ENCODE peak calls at places on chromosome 9, in eight cellular contexts. F is body of pancreas; A is ovary; T is activated T-helper 9 cell treated with anti-CD3 and anti-CD28 coated beads, Interleukin-2, amount 50 U/mL, for 16 hours; X is activated T-cell treated with anti-CD3 and anti-CD28 coated beads for 1 hour; H is aorta; C is H7; K is neuronal stem cell. R is an unnamed sample.
A peak's percentile ranks its signal among the peaks of the same experiment; 100 is the strongest.

GRCh38 chr9:129290606-129291005 is 112.5 kb upstream of the IER5L start:
- DNase-seq in C (peak; percentile 37), K (no peak), T (no peak), A (peak; percentile 6), X (no peak), H (no peak), F (no peak), R (no peak)

GRCh38 chr9:136529516-136530471 is 16.1 kb downstream of the NOTCH1 start:
- DNase-seq in A (no peak), C (peak; percentile 92), F (no peak), H (no peak), K (no peak), T (no peak), X (no peak), R (no peak)

GRCh38 chr9:3240651-3241268 is 285.0 kb downstream of the RFX3 start:
- DNase-seq in C (peak; percentile 19), F (peak; percentile 80), H (peak; percentile 75), A (peak; percentile 26), T (peak; percentile 27), X (peak; percentile 34), K (peak; percentile 48), R (peak; percentile 33)

GRCh38 chr9:22308177-22308576 is 138.4 kb upstream of the DMRTA1 start:
- DNase-seq in T (no peak), A (no peak), K (no peak), H (no peak), F (no peak), X (no peak), C (no peak), R (no peak)

GRCh38 chr9:98927724-98928123 is 16.0 kb upstream of the COL15A1 start:
- DNase-seq in C (peak; percentile 61), T (no peak), A (no peak), F (no peak), H (no peak), X (no peak), K (no peak), R (no peak)

GRCh38 chr9:83956288-83957028 is 23.6 kb downstream of the HNRNPK start:
- DNase-seq in F (peak; percentile 85), H (peak; percentile 90), C (peak; percentile 56), A (peak; percentile 73), T (peak; percentile 45), X (peak; percentile 40), K (no peak), R (peak; percentile 59)

GRCh38 chr9:137658778-137659177 is 40.0 kb downstream of the EHMT1 start:
- DNase-seq in F (no peak), X (no peak), A (no peak), T (no peak), C (no peak), H (no peak), K (no peak), R (no peak)

GRCh38 chr9:13491493-13492424 is 212.3 kb upstream of the MPDZ start:
- DNase-seq in A (no peak), X (no peak), F (peak; percentile 22), T (no peak), C (peak; percentile 7), K (no peak), H (no peak), R (no peak)

GRCh38 chr9:115202181-115202580 is 84.2 kb upstream of the TNC start:
- DNase-seq in K (no peak), H (no peak), F (no peak), X (no peak), C (no peak), A (no peak), T (no peak), R (no peak)

GRCh38 chr9:137506702-137507171 is 43.5 kb downstream of the PNPLA7 start:
- DNase-seq in C (peak; percentile 20), H (no peak), X (no peak), F (no peak), A (no peak), T (no peak), K (no peak), R (no peak)

GRCh38 chr9:34321451-34321850 is 7.6 kb downstream of the KIF24 start:
- DNase-seq in X (no peak), H (no peak), A (no peak), K (no peak), C (no peak), F (no peak), T (no peak), R (no peak)

GRCh38 chr9:35859310-35859994 is 10.7 kb downstream of the OR13J1 start:
- DNase-seq in H (no peak), A (no peak), T (no peak), K (no peak), C (peak; percentile 30), X (no peak), F (peak; percentile 25), R (no peak)

GRCh38 chr9:70883056-70883455 is 238.4 kb downstream of the TRPM3 start:
- DNase-seq in H (no peak), T (no peak), K (no peak), A (no peak), F (no peak), C (no peak), X (no peak), R (no peak)

GRCh38 chr9:136120119-136120393 is 1.4 kb upstream of the TMEM250 start:
- DNase-seq in C (no peak), K (no peak), F (no peak), T (no peak), A (no peak), H (no peak), X (no peak), R (no peak)

GRCh38 chr9:114307323-114308250 is 15.3 kb upstream of the ORM1 start:
- DNase-seq in F (peak; percentile 2), C (no peak), A (no peak), H (no peak), X (no peak), K (no peak), T (no peak), R (no peak)

GRCh38 chr9:8366161-8366926 is 566.8 kb upstream of the DMAC1 start:
- DNase-seq in K (no peak), A (no peak), H (no peak), T (no peak), F (no peak), X (no peak), C (no peak), R (no peak)

GRCh38 chr9:134391319-134392231 is 65.3 kb downstream of the RXRA start:
- DNase-seq in H (no peak), C (no peak), T (peak; percentile 78), F (no peak), X (peak; percentile 42), K (no peak), A (no peak), R (peak; percentile 42)

GRCh38 chr9:92631452-92632211 is 38.3 kb downstream of the IPPK start:
- DNase-seq in H (no peak), T (no peak), C (no peak), A (no peak), K (no peak), X (no peak), F (no peak), R (no peak)

GRCh38 chr9:134216961-134217360 is 52.6 kb upstream of the RNU6ATAC start:
- DNase-seq in A (no peak), F (no peak), T (no peak), C (no peak), K (no peak), X (no peak), H (peak; percentile 28), R (no peak)

GRCh38 chr9:122309861-122310260 is 45.2 kb downstream of the MRRF start:
- DNase-seq in A (no peak), H (no peak), X (no peak), T (no peak), F (no peak), C (no peak), K (no peak), R (no peak)

GRCh38 chr9:118446962-118447490 is 742.8 kb downstream of the TLR4 start:
- DNase-seq in X (no peak), T (no peak), F (no peak), H (no peak), C (no peak), K (no peak), A (no peak), R (no peak)

GRCh38 chr9:123395276-123396006 is 39.4 kb downstream of the CRB2 start:
- DNase-seq in T (no peak), X (no peak), A (no peak), F (no peak), H (no peak), C (peak; percentile 57), K (no peak), R (no peak)

GRCh38 chr9:15276328-15276969 is 30.6 kb downstream of the TTC39B start:
- DNase-seq in C (no peak), T (no peak), A (no peak), K (no peak), H (no peak), F (no peak), X (no peak), R (no peak)

GRCh38 chr9:89021154-89021803 is 30.0 kb downstream of the S1PR3 start:
- DNase-seq in K (no peak), F (peak; percentile 25), C (no peak), T (no peak), A (peak; percentile 72), H (no peak), X (no peak), R (no peak)

GRCh38 chr9:116116411-116116810 is 37.2 kb upstream of the PAPPA start:
- DNase-seq in F (no peak), A (no peak), K (no peak), C (no peak), T (no peak), H (no peak), X (no peak), R (no peak)

GRCh38 chr9:69936427-69936826 is 107.2 kb upstream of the MAMDC2 start:
- DNase-seq in X (no peak), K (no peak), T (no peak), A (no peak), F (no peak), H (no peak), C (no peak), R (no peak)

GRCh38 chr9:2093920-2094597 is 78.9 kb downstream of the SMARCA2 start:
- DNase-seq in K (no peak), A (no peak), X (no peak), H (peak; percentile 48), F (no peak), T (no peak), C (no peak), R (no peak)

GRCh38 chr9:80387828-80388227 is 816.1 kb downstream of the TLE4 start:
- DNase-seq in F (no peak), X (no peak), C (no peak), T (no peak), A (no peak), H (no peak), K (no peak), R (no peak)

GRCh38 chr9:127185931-127186781 is 63.7 kb upstream of the ANGPTL2 start:
- DNase-seq in A (peak; percentile 91), K (no peak), C (no peak), H (peak; percentile 94), F (peak; percentile 61), X (no peak), T (no peak), R (no peak)

GRCh38 chr9:81559741-81560140 is 129.6 kb downstream of the TLE1 start:
- DNase-seq in F (no peak), X (no peak), C (no peak), T (no peak), A (no peak), K (no peak), H (no peak), R (no peak)

GRCh38 chr9:78539188-78539587 is 242.3 kb downstream of the PSAT1 start:
- DNase-seq in C (no peak), K (no peak), X (no peak), H (no peak), A (no peak), T (no peak), F (no peak), R (no peak)

GRCh38 chr9:78044189-78044588 is 12.6 kb upstream of the GNAQ start:
- DNase-seq in X (no peak), T (no peak), C (no peak), K (no peak), H (no peak), F (peak; percentile 56), A (no peak), R (no peak)

GRCh38 chr9:126376903-126377342 is 50.3 kb downstream of the MVB12B start:
- DNase-seq in K (peak; percentile 38), H (no peak), X (no peak), T (no peak), A (no peak), F (no peak), C (no peak), R (no peak)

GRCh38 chr9:75156838-75157237 is 68.5 kb downstream of the OSTF1 start:
- DNase-seq in F (no peak), H (no peak), A (no peak), K (no peak), T (no peak), C (no peak), X (no peak), R (no peak)

R was measured in naive thymus-derived CD8-positive, alpha-beta T cell.